ENCODE peak calls at places on chromosomes 2 and 18, in four cellular contexts. J is CD8-positive, alpha-beta T cell; I is suprapubic skin; Y is neural crest cell. B is an unnamed sample.

GRCh38 chr2:131035112-131035825 is 58.0 kb downstream of the FAM168B start:
- DNase-seq in J (no peak), I (peak; percentile 73), Y (no peak), B (no peak)

GRCh38 chr2:23624378-23624777 is 239.4 kb downstream of the KLHL29 start:
- DNase-seq in J (no peak), I (no peak), Y (no peak), B (no peak)

GRCh38 chr2:42050350-42051167 is 2.7 kb downstream of the PKDCC start:
- DNase-seq in J (no peak), I (no peak), Y (no peak), B (no peak)

GRCh38 chr2:165648826-165649225 is 145.2 kb downstream of the GALNT3 start:
- DNase-seq in J (no peak), I (no peak), Y (no peak), B (no peak)

GRCh38 chr2:75224636-75225094 is 25.3 kb upstream of the TACR1 start:
- DNase-seq in J (no peak), I (no peak), Y (no peak), B (no peak)

GRCh38 chr2:44943693-44944101 is 2.2 kb downstream of the SIX3 start:
- DNase-seq in J (no peak), I (no peak), Y (no peak), B (no peak)

GRCh38 chr2:230873670-230874401 is 9.1 kb downstream of the ITM2C start:
- DNase-seq in J (no peak), I (peak; percentile 75), Y (no peak), B (no peak)

GRCh38 chr18:21117385-21118135 is 5.9 kb upstream of the ROCK1 start:
- DNase-seq in J (no peak), I (no peak), Y (no peak), B (peak; percentile 82)

GRCh38 chr2:76985387-76986136 is 536.6 kb downstream of the LRRTM4 start:
- DNase-seq in J (no peak), I (no peak), Y (no peak), B (no peak)

GRCh38 chr2:187906021-187906420 is 351.8 kb upstream of the TFPI start:
- DNase-seq in J (no peak), I (no peak), Y (no peak), B (no peak)

GRCh38 chr2:190069936-190070696 is 7.6 kb upstream of the MSTN start:
- DNase-seq in J (no peak), I (no peak), Y (peak; percentile 23), B (peak; percentile 47)

GRCh38 chr2:71659868-71660518 is 206.6 kb downstream of the DYSF start:
- DNase-seq in J (no peak), I (no peak), Y (no peak), B (no peak)

GRCh38 chr2:108414256-108414876 is 34.6 kb upstream of the GCC2 start:
- DNase-seq in J (no peak), I (no peak), Y (no peak), B (peak; percentile 4)

GRCh38 chr2:217723078-217723477 is 279.7 kb downstream of the TNS1 start:
- DNase-seq in J (no peak), I (peak; percentile 11), Y (no peak), B (peak; percentile 69)

GRCh38 chr2:211408485-211408884 is 852.1 kb downstream of the CPS1 start:
- DNase-seq in J (no peak), I (no peak), Y (no peak), B (no peak)

GRCh38 chr2:152506843-152507242 is 171.9 kb downstream of the FMNL2 start:
- DNase-seq in J (no peak), I (no peak), Y (no peak), B (peak; percentile 38)

GRCh38 chr2:160932960-160933359 is 227.3 kb upstream of the TANK start:
- DNase-seq in J (no peak), I (no peak), Y (no peak), B (peak; percentile 69)

GRCh38 chr2:136185991-136186771 is 68.2 kb upstream of the CXCR4 start:
- DNase-seq in J (no peak), I (no peak), Y (no peak), B (no peak)

GRCh38 chr2:106269591-106270291 is 75.6 kb upstream of the UXS1 start:
- DNase-seq in J (peak; percentile 72), I (peak; percentile 79), Y (no peak), B (no peak)

GRCh38 chr2:152730591-152731333 is 12.3 kb downstream of the ARL6IP6 start:
- DNase-seq in J (peak; percentile 68), I (no peak), Y (no peak), B (no peak)

GRCh38 chr2:9003616-9004337 is at the start of gene MBOAT2:
- DNase-seq in J (peak; percentile 82), I (peak; percentile 87), Y (peak; percentile 88), B (peak; percentile 78)

GRCh38 chr2:124810132-124810531 is 785.0 kb downstream of the CNTNAP5 start:
- DNase-seq in J (no peak), I (no peak), Y (peak; percentile 29), B (no peak)

GRCh38 chr2:175432021-175432420 is 250.5 kb upstream of the ATP5MC3 start:
- DNase-seq in J (no peak), I (no peak), Y (peak; percentile 9), B (no peak)

GRCh38 chr2:215728504-215729065 is 284.8 kb downstream of the MREG start:
- DNase-seq in J (no peak), I (no peak), Y (no peak), B (peak; percentile 95)

GRCh38 chr2:143688248-143688647 is 559.0 kb downstream of the ARHGAP15 start:
- DNase-seq in J (no peak), I (no peak), Y (no peak), B (no peak)

GRCh38 chr2:143688815-143689214 is 559.6 kb downstream of the ARHGAP15 start:
- DNase-seq in J (no peak), I (no peak), Y (no peak), B (no peak)

GRCh38 chr2:143685439-143686078 is 556.3 kb downstream of the ARHGAP15 start:
- DNase-seq in J (no peak), I (no peak), Y (no peak), B (no peak)

GRCh38 chr2:143684731-143685364 is 555.6 kb downstream of the ARHGAP15 start:
- DNase-seq in J (no peak), I (no peak), Y (no peak), B (no peak)

DNA sequence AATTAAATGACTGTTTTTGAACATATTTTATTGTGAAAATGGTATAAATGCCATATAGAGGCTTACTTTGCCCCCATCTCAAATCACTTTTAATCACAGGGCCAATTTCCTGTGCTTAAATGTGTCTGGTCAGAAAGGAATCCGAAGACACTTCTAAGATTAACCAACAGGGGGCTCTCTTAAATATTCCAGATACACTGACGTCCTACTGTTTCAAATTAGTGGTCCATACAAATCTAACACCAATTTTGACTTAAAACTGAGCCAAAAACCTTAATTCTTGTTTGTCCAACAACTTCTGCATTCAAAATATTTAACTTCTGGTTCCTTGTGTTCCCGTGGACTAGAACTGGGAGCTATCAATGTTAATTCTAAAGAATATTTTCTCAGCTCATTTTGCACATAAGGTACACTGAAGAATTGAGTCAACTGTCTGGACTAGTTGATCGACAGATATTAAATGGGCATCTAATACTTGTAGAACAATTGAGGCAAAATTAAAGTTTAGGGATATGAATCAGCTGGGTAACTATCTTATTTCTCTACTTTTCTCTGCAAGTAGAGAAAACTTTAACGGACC is 557.5 kb downstream of the ARHGAP15 start:
- DNase-seq in J (no peak), I (no peak), Y (no peak), B (peak; percentile 47)
- TF ChIP-seq CTCF in J (peak; percentile 36), I (peak; percentile 32), Y (peak; percentile 69), B (peak; percentile 85)

GRCh38 chr18:1806884-1807615 is 764.3 kb downstream of the METTL4 start:
- DNase-seq in J (no peak), I (no peak), Y (no peak), B (no peak)
- TF ChIP-seq CTCF in J (no peak), I (no peak), Y (peak; percentile 16), B (no peak)

GRCh38 chr2:238251331-238251730 is 11.5 kb upstream of the HES6 start:
- DNase-seq in J (no peak), I (no peak), Y (no peak), B (no peak)
- TF ChIP-seq CTCF in J (no peak), I (no peak), Y (no peak), B (no peak)

GRCh38 chr2:223860809-223861738 is 23.7 kb upstream of the AP1S3 start:
- DNase-seq in J (no peak), I (no peak), Y (no peak), B (peak; percentile 35)
- TF ChIP-seq CTCF in J (no peak), I (no peak), Y (no peak), B (no peak)

GRCh38 chr2:181310967-181311366 is 146.2 kb upstream of the ITGA4 start:
- DNase-seq in J (no peak), I (no peak), Y (no peak), B (no peak)
- TF ChIP-seq CTCF in J (no peak), I (no peak), Y (no peak), B (no peak)

GRCh38 chr2:241788135-241788534 is 11.5 kb downstream of the GAL3ST2 start:
- DNase-seq in J (no peak), I (no peak), Y (no peak), B (no peak)
- TF ChIP-seq CTCF in J (no peak), I (no peak), Y (no peak), B (no peak)

GRCh38 chr2:81895620-81896245 is 1591.2 kb upstream of the LRRTM1 start:
- DNase-seq in J (no peak), I (no peak), Y (no peak), B (no peak)

GRCh38 chr2:81903534-81903933 is 1599.0 kb upstream of the LRRTM1 start:
- DNase-seq in J (no peak), I (no peak), Y (no peak), B (no peak)

GRCh38 chr2:81901017-81901416 is 1596.5 kb upstream of the LRRTM1 start:
- DNase-seq in J (no peak), I (no peak), Y (no peak), B (no peak)
- TF ChIP-seq CTCF in J (no peak), I (no peak), Y (peak; percentile 60), B (peak; percentile 36)

GRCh38 chr2:1841903-1842791 is 97.8 kb upstream of the PXDN start:
- DNase-seq in J (no peak), I (no peak), Y (no peak), B (no peak)
- TF ChIP-seq CTCF in J (no peak), I (no peak), Y (no peak), B (no peak)

GRCh38 chr2:118269408-118270051 is 181.3 kb downstream of the INSIG2 start:
- DNase-seq in J (no peak), I (no peak), Y (no peak), B (no peak)
- TF ChIP-seq CTCF in J (no peak), I (no peak), Y (peak; percentile 27), B (peak; percentile 36)

B was measured in HFFc6.